ENCODE peak calls at places on chromosomes 6 and 20, in eight cellular contexts. U is neural progenitor cell, O is hepatocyte, R is GM23338, C is MM.1S, L is HCT116, P is GM23248, S is SK-N-SH. Y is an unnamed sample. For H3K27me3, the result is how much of the 10 kb centered on the place peaks cover.

GRCh38 chr6:161486903-161487531 is 213.2 kb upstream of the AGPAT4 start:
- DNase-seq in S (no peak), L (no peak), C (no peak), R (no peak), O (no peak), U (no peak), P (peak), Y (peak)

GRCh38 chr6:97102152-97102790 is 177.7 kb downstream of the KLHL32 start:
- DNase-seq in O (no peak), C (no peak), U (no peak), L (no peak), P (no peak), R (no peak), S (no peak), Y (no peak)

GRCh38 chr6:168050225-168050796 is 28.7 kb downstream of the FRMD1 start:
- DNase-seq in O (no peak), C (no peak), L (no peak), R (no peak), U (no peak), S (no peak), P (no peak), Y (no peak)

GRCh38 chr6:66094615-66095014 is 387.6 kb upstream of the EYS start:
- DNase-seq in L (no peak), S (no peak), R (no peak), P (no peak), C (no peak), U (no peak), O (no peak), Y (no peak)

GRCh38 chr6:166008441-166009369 is 158.9 kb downstream of the TBXT start:
- DNase-seq in S (peak), P (peak), L (no peak), O (peak), R (peak), U (peak), C (no peak), Y (no peak)

GRCh38 chr6:41723936-41724637 is 11.3 kb downstream of the TFEB start:
- DNase-seq in O (peak), S (no peak), C (no peak), P (no peak), U (no peak), L (no peak), R (no peak), Y (no peak)

GRCh38 chr6:139166238-139166955 is 31.5 kb downstream of the HECA start:
- DNase-seq in O (no peak), R (no peak), S (no peak), U (no peak), C (no peak), L (no peak), P (no peak), Y (no peak)

GRCh38 chr20:5584678-5585077 is 165.5 kb upstream of the SHLD1 start:
- DNase-seq in P (no peak), U (no peak), L (no peak), O (no peak), S (no peak), C (no peak), R (no peak), Y (no peak)

GRCh38 chr6:126481319-126481718 is 141.4 kb downstream of the CENPW start:
- DNase-seq in C (no peak), L (no peak), O (no peak), U (no peak), R (no peak), P (no peak), S (peak), Y (no peak)

GRCh38 chr6:168884646-168885086 is 369.0 kb downstream of the THBS2 start:
- DNase-seq in S (peak), R (peak), C (peak), O (peak), U (peak), P (peak), L (peak), Y (peak)

GRCh38 chr20:53736122-53736756 is 142.6 kb upstream of the ZNF217 start:
- DNase-seq in U (peak), O (no peak), S (no peak), P (peak), C (no peak), L (no peak), R (no peak), Y (peak)

GRCh38 chr6:31128093-31128676 is 7.9 kb upstream of the CDSN start:
- DNase-seq in P (peak), L (no peak), C (peak), S (peak), U (peak), R (peak), O (peak), Y (peak)

GRCh38 chr6:105401247-105402089 is 1.4 kb downstream of the PREP start:
- DNase-seq in P (peak), L (no peak), C (no peak), S (peak), U (no peak), O (no peak), R (no peak), Y (no peak)

GRCh38 chr20:18805881-18806280 is 7.7 kb upstream of the SCP2D1 start:
- DNase-seq in P (peak), C (no peak), U (no peak), R (no peak), S (no peak), L (no peak), O (peak), Y (peak)

DNA sequence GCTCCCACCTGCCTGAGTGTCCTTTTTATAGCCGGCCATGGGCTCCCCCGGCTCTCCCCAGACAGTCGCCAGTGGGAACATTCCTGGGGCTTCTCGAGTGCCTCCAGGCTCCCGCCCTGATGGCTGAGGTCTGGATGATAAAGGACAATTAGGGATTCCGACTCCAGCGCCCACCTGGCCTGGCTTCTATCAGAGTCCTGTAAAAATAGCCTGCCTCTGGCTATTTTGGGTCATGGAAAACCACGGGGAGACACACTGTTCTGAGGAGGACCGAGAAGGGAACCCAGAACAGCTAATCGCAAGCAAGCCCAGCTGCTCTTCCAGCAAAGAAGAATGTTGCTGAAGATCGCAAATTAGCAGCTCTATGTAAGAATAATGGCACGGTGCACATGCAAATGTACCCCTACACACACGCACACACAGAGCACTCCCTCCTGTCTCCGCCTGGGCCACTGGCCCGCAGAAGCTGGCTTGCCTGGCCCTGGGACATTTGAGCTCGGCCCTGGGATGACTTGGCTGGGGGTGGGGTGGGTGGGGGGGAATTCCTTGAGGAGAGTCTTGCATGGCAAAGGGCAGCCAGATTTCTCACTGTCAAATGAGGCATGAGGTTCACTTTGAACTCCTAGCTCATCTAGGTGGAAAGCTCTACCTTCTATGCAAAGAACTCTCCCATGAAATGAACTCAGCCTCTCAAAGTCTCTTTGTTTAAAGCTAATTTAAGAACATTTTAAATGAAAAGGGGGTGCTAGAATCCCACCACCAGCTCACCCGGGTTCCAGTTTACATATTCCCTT is 55.3 kb downstream of the CTCFL start:
- DNase-seq in R (peak), S (peak), O (no peak), P (no peak), L (no peak), U (peak), C (no peak), Y (no peak)
- TF ChIP-seq EZH2phosphoT487 in R (no peak), S (no peak), O (no peak), P (no peak), L (no peak), U (no peak), C (no peak), Y (no peak)

DNA sequence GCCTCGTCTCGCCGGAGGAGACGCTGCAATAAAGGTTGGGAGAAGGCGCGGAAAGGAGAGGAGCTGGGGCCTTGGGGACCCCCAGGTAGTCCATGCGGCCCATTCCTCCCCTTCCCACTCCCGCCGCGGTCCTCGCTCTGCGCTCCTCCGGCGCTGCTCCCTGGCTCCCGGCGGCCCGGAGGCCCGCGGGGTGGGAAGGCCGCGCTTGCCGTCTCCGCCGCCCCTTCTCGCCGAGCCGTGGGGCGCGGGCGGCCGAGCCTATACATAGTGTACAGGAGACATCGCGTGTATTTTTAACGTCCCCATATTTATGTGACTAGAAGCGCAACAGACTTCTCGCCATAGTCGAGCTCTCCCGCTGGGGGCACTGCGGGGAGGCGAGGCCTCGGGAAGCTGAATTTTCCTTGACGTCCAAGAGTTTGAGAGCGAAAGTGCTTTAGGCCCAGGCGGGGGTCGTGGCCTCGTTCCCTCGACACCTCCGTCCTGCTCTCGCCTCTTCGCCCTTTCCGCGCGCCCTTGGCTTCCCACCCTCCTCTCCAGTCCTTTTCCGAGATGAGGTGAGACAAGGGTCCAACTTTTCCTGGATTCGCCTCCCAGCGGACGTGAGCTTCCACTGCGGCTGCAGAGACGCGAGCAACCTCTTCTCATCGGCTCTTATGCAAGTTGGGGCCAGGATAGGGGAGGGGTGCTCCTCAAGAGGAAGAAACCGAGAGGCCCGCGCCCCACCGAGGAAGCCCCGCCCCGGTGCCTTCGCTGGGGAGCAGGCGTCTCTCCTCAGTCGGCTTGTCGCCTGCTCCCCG is 29.0 kb downstream of the SLC12A5 start:
- DNase-seq in U (peak), R (peak), P (peak), O (peak), L (no peak), C (no peak), S (no peak), Y (no peak)
- H3K27me3 ChIP-seq in U (half or more), R (half or more), P (under half), O (under half), L (under half), C (under half), S (under half), Y (under half)

DNA sequence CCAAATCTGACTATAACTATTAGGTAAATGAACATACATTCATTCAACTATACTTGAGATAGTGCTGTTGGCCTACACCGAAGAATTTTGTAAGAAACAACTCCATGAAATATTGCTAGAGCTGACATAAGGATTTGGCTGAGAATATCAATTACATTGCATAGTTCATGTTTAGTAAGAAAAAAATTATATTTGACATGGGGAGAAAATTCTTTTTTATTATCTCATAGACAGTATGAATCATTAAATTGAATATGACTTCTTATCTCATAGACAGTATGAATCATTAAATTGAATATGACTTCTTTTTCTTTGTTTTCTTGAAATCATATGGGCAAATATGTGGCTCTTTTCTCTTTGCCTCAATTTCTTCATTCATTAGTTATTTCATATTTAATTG is 212.3 kb upstream of the HSF2 start:
- DNase-seq in O (no peak), L (no peak), S (no peak), U (no peak), C (no peak), R (no peak), P (no peak), Y (no peak)
- TF ChIP-seq EZH2phosphoT487 in O (no peak), L (no peak), S (no peak), U (no peak), C (no peak), R (no peak), P (no peak), Y (no peak)

GRCh38 chr20:46031014-46031569 is 2.1 kb downstream of the SLC12A5 start:
- DNase-seq in U (no peak), C (no peak), O (no peak), L (no peak), P (no peak), S (peak), R (no peak), Y (no peak)
- H3K27me3 ChIP-seq in U (half or more), C (half or more), O (half or more), L (under half), P (under half), S (under half), R (half or more), Y (half or more)

GRCh38 chr20:36145877-36146707 is 8.4 kb upstream of the EPB41L1 start:
- DNase-seq in O (no peak), S (no peak), R (no peak), L (no peak), C (peak), P (no peak), U (no peak), Y (no peak)
- TF ChIP-seq EZH2phosphoT487 in O (no peak), S (no peak), R (no peak), L (no peak), C (no peak), P (no peak), U (no peak), Y (no peak)

GRCh38 chr20:21517566-21518277 is 3.9 kb upstream of the NKX2-2 start:
- DNase-seq in P (no peak), U (peak), C (no peak), S (peak), L (no peak), R (peak), O (no peak), Y (no peak)
- H3K27me3 ChIP-seq in P (half or more), U (half or more), C (half or more), S (half or more), L (under half), R (half or more), O (half or more), Y (half or more)

DNA sequence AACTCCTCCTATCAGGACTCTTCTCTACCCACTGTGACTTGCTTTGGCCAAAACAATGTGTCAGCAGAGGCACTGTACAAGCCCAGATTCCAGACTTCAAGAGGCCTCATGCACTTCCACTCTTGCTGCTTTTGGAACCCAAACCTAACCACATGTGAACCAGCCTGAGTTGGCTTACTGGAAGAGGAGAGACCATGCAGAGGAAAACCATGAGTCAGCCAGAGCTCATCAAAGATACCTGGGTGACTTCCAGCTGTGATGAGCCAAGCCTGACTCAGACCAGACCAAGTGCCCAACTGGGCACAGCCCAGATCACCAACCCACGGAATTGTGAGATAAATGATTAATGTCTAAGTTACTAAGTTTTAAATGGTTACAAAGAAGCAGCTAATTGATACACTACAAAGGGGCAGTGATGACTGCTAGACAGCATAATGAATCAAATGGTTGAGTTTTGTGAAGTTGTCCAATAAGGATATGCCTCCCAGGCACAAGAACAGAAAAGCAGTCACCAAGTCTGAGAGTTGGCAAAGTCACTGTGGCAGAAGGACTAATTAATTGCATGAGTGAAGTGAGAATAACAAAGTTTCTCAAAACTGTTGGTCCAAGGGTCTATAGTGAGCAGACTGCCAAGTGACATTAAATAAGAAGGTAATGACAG is 16.1 kb upstream of the BEND6 start:
- DNase-seq in C (no peak), O (peak), L (peak), U (no peak), S (no peak), P (peak), R (no peak), Y (peak)
- TF ChIP-seq EZH2phosphoT487 in C (no peak), O (no peak), L (no peak), U (no peak), S (no peak), P (no peak), R (no peak), Y (no peak)

Y was measured in PC-3.